ENCODE peak calls at places on chromosomes 1 and 21, in six cellular contexts. One of them, this sample, is unnamed. For H3K27me3 and H3K4me1, the result is how much of the 10 kb centered on the place peaks cover.

GRCh38 chr1:28199328-28200233 is 23.1 kb upstream of the PTAFR start:
- DNase-seq in breast epithelium: no peak
- DNase-seq in fibroblast of lung: no peak
- DNase-seq in heart left ventricle: no peak
- DNase-seq in BE2C: no peak
- DNase-seq in neural progenitor cell: no peak
- DNase-seq in this sample: peak

GRCh38 chr1:9444532-9444931 is 94.7 kb upstream of the SLC25A33 start:
- DNase-seq in breast epithelium: no peak
- DNase-seq in fibroblast of lung: no peak
- DNase-seq in heart left ventricle: no peak
- DNase-seq in BE2C: no peak
- DNase-seq in neural progenitor cell: no peak
- DNase-seq in this sample: no peak

GRCh38 chr1:200040516-200041138 is 13.1 kb downstream of the NR5A2 start:
- DNase-seq in breast epithelium: no peak
- DNase-seq in fibroblast of lung: peak
- DNase-seq in heart left ventricle: no peak
- DNase-seq in BE2C: no peak
- DNase-seq in neural progenitor cell: peak
- DNase-seq in this sample: no peak

GRCh38 chr1:86868477-86868876 is 45.4 kb downstream of the SELENOF start:
- DNase-seq in breast epithelium: no peak
- DNase-seq in fibroblast of lung: no peak
- DNase-seq in heart left ventricle: no peak
- DNase-seq in BE2C: no peak
- DNase-seq in neural progenitor cell: no peak
- DNase-seq in this sample: no peak

GRCh38 chr1:8134546-8135235 is 108.6 kb upstream of the ERRFI1 start:
- DNase-seq in breast epithelium: no peak
- DNase-seq in fibroblast of lung: no peak
- DNase-seq in heart left ventricle: no peak
- DNase-seq in BE2C: no peak
- DNase-seq in neural progenitor cell: no peak
- DNase-seq in this sample: no peak

GRCh38 chr1:60898987-60899386 is 183.4 kb upstream of the NFIA start:
- DNase-seq in breast epithelium: no peak
- DNase-seq in fibroblast of lung: no peak
- DNase-seq in heart left ventricle: no peak
- DNase-seq in BE2C: no peak
- DNase-seq in neural progenitor cell: no peak
- DNase-seq in this sample: no peak

GRCh38 chr1:211610779-211611556 is 32.0 kb upstream of the SLC30A1 start:
- DNase-seq in breast epithelium: no peak
- DNase-seq in fibroblast of lung: peak
- DNase-seq in heart left ventricle: peak
- DNase-seq in BE2C: peak
- DNase-seq in neural progenitor cell: no peak
- DNase-seq in this sample: no peak

GRCh38 chr1:15559189-15559815 is 25.5 kb downstream of the AGMAT start:
- DNase-seq in breast epithelium: no peak
- DNase-seq in fibroblast of lung: no peak
- DNase-seq in heart left ventricle: no peak
- DNase-seq in BE2C: no peak
- DNase-seq in neural progenitor cell: no peak
- DNase-seq in this sample: no peak

GRCh38 chr1:36883315-36883949 is 150.9 kb downstream of the GRIK3 start:
- DNase-seq in breast epithelium: peak
- DNase-seq in fibroblast of lung: no peak
- DNase-seq in heart left ventricle: no peak
- DNase-seq in BE2C: no peak
- DNase-seq in neural progenitor cell: no peak
- DNase-seq in this sample: no peak

GRCh38 chr1:87335175-87335992 is 6.7 kb downstream of the LMO4 start:
- DNase-seq in breast epithelium: peak
- DNase-seq in fibroblast of lung: peak
- DNase-seq in heart left ventricle: peak
- DNase-seq in BE2C: peak
- DNase-seq in neural progenitor cell: peak
- DNase-seq in this sample: peak

GRCh38 chr21:36835383-36835795 is 131.1 kb downstream of the HLCS start:
- DNase-seq in breast epithelium: no peak
- DNase-seq in fibroblast of lung: no peak
- DNase-seq in heart left ventricle: peak
- DNase-seq in BE2C: no peak
- DNase-seq in neural progenitor cell: no peak
- DNase-seq in this sample: no peak

GRCh38 chr21:36966066-36966845 is at the start of gene HLCS:
- DNase-seq in breast epithelium: peak
- DNase-seq in fibroblast of lung: peak
- DNase-seq in heart left ventricle: peak
- DNase-seq in BE2C: peak
- DNase-seq in neural progenitor cell: peak
- DNase-seq in this sample: peak

GRCh38 chr1:31627301-31627929 is 9.9 kb downstream of the HCRTR1 start:
- DNase-seq in breast epithelium: peak
- DNase-seq in fibroblast of lung: peak
- DNase-seq in heart left ventricle: peak
- DNase-seq in BE2C: peak
- DNase-seq in neural progenitor cell: no peak
- DNase-seq in this sample: no peak

GRCh38 chr1:117598489-117598888 is 7.4 kb upstream of the TENT5C start:
- DNase-seq in breast epithelium: no peak
- DNase-seq in fibroblast of lung: no peak
- DNase-seq in heart left ventricle: no peak
- DNase-seq in BE2C: no peak
- DNase-seq in neural progenitor cell: no peak
- DNase-seq in this sample: no peak

GRCh38 chr1:121417289-121417955 is 232.6 kb downstream of the SRGAP2C start:
- DNase-seq in breast epithelium: no peak
- DNase-seq in fibroblast of lung: no peak
- DNase-seq in heart left ventricle: no peak
- DNase-seq in BE2C: no peak
- DNase-seq in neural progenitor cell: no peak
- DNase-seq in this sample: no peak

GRCh38 chr1:159669338-159669737 is 45.1 kb downstream of the CRP start:
- DNase-seq in breast epithelium: no peak
- DNase-seq in fibroblast of lung: no peak
- DNase-seq in heart left ventricle: no peak
- DNase-seq in BE2C: no peak
- DNase-seq in neural progenitor cell: no peak
- DNase-seq in this sample: no peak

GRCh38 chr21:35037384-35038105 is 11.6 kb downstream of the RUNX1 start:
- DNase-seq in breast epithelium: no peak
- DNase-seq in fibroblast of lung: no peak
- DNase-seq in heart left ventricle: no peak
- DNase-seq in BE2C: no peak
- DNase-seq in neural progenitor cell: no peak
- DNase-seq in this sample: no peak

GRCh38 chr1:6345009-6345408 is 48.6 kb downstream of the ACOT7 start:
- DNase-seq in breast epithelium: no peak
- DNase-seq in fibroblast of lung: no peak
- DNase-seq in heart left ventricle: no peak
- DNase-seq in BE2C: no peak
- DNase-seq in neural progenitor cell: no peak
- DNase-seq in this sample: no peak

GRCh38 chr21:39353295-39353694 is 4.4 kb upstream of the HMGN1 start:
- DNase-seq in breast epithelium: no peak
- DNase-seq in fibroblast of lung: peak
- DNase-seq in heart left ventricle: no peak
- DNase-seq in BE2C: no peak
- DNase-seq in neural progenitor cell: no peak
- DNase-seq in this sample: no peak

GRCh38 chr21:15437873-15438272 is 291.9 kb upstream of the USP25 start:
- DNase-seq in breast epithelium: no peak
- DNase-seq in fibroblast of lung: peak
- DNase-seq in heart left ventricle: no peak
- DNase-seq in BE2C: no peak
- DNase-seq in neural progenitor cell: no peak
- DNase-seq in this sample: no peak

GRCh38 chr1:197619008-197619640 is 156.2 kb downstream of the DENND1B start:
- DNase-seq in breast epithelium: no peak
- DNase-seq in fibroblast of lung: peak
- DNase-seq in heart left ventricle: no peak
- DNase-seq in BE2C: no peak
- DNase-seq in neural progenitor cell: peak
- DNase-seq in this sample: no peak

GRCh38 chr1:39976732-39977131 is 21.8 kb downstream of the MFSD2A start:
- DNase-seq in breast epithelium: no peak
- DNase-seq in fibroblast of lung: no peak
- DNase-seq in heart left ventricle: no peak
- DNase-seq in BE2C: no peak
- DNase-seq in neural progenitor cell: peak
- DNase-seq in this sample: no peak

GRCh38 chr1:182905321-182905720 is 47.6 kb downstream of the SHCBP1L start:
- DNase-seq in breast epithelium: no peak
- DNase-seq in fibroblast of lung: no peak
- DNase-seq in heart left ventricle: no peak
- DNase-seq in BE2C: no peak
- DNase-seq in neural progenitor cell: no peak
- DNase-seq in this sample: no peak
- TF ChIP-seq CTCF in breast epithelium: no peak
- TF ChIP-seq CTCF in fibroblast of lung: no peak
- TF ChIP-seq CTCF in heart left ventricle: no peak
- TF ChIP-seq CTCF in BE2C: no peak
- TF ChIP-seq CTCF in neural progenitor cell: no peak
- TF ChIP-seq CTCF in this sample: no peak

GRCh38 chr1:204194080-204194479 is 2.2 kb downstream of the KISS1 start:
- DNase-seq in breast epithelium: no peak
- DNase-seq in fibroblast of lung: no peak
- DNase-seq in heart left ventricle: no peak
- DNase-seq in BE2C: no peak
- DNase-seq in neural progenitor cell: no peak
- DNase-seq in this sample: no peak
- H3K27me3 ChIP-seq in breast epithelium: under half
- H3K27me3 ChIP-seq in fibroblast of lung: under half
- H3K27me3 ChIP-seq in heart left ventricle: under half
- H3K27me3 ChIP-seq in BE2C: under half
- H3K27me3 ChIP-seq in neural progenitor cell: under half
- H3K27me3 ChIP-seq in this sample: under half

DNA sequence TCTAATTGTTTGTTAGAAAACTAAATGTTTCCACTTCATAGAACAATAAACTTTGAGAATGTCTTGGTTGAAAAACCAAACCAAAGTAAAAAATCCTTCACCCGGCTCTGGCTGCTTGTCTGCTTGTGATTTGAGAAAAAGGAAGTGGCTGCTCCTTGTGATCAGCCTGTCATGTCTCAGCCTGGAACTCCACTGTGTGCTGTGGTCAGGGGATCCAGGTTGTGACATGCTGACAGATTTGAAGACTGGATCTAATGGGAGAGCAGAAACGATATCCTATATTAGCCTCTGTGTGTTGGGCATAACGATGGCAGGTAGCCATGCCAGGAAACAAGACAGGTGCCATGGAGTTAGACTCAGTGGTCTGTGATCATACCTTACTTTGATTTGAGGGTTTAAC is 40.9 kb downstream of the PEX14 start:
- DNase-seq in breast epithelium: no peak
- DNase-seq in fibroblast of lung: no peak
- DNase-seq in heart left ventricle: no peak
- DNase-seq in BE2C: no peak
- DNase-seq in neural progenitor cell: no peak
- DNase-seq in this sample: no peak
- H3K4me1 ChIP-seq in breast epithelium: under half
- H3K4me1 ChIP-seq in fibroblast of lung: under half
- H3K4me1 ChIP-seq in heart left ventricle: under half
- H3K4me1 ChIP-seq in BE2C: under half
- H3K4me1 ChIP-seq in neural progenitor cell: under half
- H3K4me1 ChIP-seq in this sample: half or more

GRCh38 chr1:77680173-77680572 is 2.3 kb downstream of the ZZZ3 start:
- DNase-seq in breast epithelium: no peak
- DNase-seq in fibroblast of lung: no peak
- DNase-seq in heart left ventricle: no peak
- DNase-seq in BE2C: no peak
- DNase-seq in neural progenitor cell: no peak
- DNase-seq in this sample: no peak

GRCh38 chr1:77678628-77679610 is 3.5 kb downstream of the ZZZ3 start:
- DNase-seq in breast epithelium: no peak
- DNase-seq in fibroblast of lung: no peak
- DNase-seq in heart left ventricle: no peak
- DNase-seq in BE2C: no peak
- DNase-seq in neural progenitor cell: no peak
- DNase-seq in this sample: no peak

GRCh38 chr1:77683142-77683835 is 831 bp upstream of the ZZZ3 start:
- DNase-seq in breast epithelium: peak
- DNase-seq in fibroblast of lung: peak
- DNase-seq in heart left ventricle: peak
- DNase-seq in BE2C: peak
- DNase-seq in neural progenitor cell: peak
- DNase-seq in this sample: peak

GRCh38 chr1:77683836-77684148 is 1.3 kb upstream of the ZZZ3 start:
- DNase-seq in breast epithelium: no peak
- DNase-seq in fibroblast of lung: no peak
- DNase-seq in heart left ventricle: no peak
- DNase-seq in BE2C: no peak
- DNase-seq in neural progenitor cell: no peak
- DNase-seq in this sample: no peak

GRCh38 chr1:77682442-77683141 is at the start of gene ZZZ3:
- DNase-seq in breast epithelium: peak
- DNase-seq in fibroblast of lung: peak
- DNase-seq in heart left ventricle: peak
- DNase-seq in BE2C: peak
- DNase-seq in neural progenitor cell: peak
- DNase-seq in this sample: peak
- TF ChIP-seq CTCF in breast epithelium: no peak
- TF ChIP-seq CTCF in fibroblast of lung: no peak
- TF ChIP-seq CTCF in heart left ventricle: no peak
- TF ChIP-seq CTCF in BE2C: no peak
- TF ChIP-seq CTCF in neural progenitor cell: no peak
- TF ChIP-seq CTCF in this sample: no peak

DNA sequence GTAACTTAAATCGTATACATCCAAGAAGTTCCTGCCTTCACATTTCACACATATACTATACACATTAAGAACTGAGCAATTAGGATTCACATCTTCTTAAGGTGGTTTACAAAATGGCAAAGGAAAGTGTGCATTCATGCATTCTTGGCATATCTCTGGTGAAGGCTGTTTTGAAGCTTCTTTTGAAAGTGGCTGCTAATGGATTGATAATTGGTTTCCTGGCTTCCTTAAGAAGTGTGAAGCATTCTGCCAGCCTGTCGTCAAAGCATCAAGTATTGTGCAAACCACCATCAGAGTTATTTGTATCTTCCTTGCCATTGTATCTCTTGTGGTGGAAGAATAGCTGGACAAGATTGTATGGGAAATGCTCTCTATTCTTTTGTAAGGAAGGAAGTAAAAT is 95.1 kb upstream of the HMGB4 start:
- DNase-seq in breast epithelium: no peak
- DNase-seq in fibroblast of lung: no peak
- DNase-seq in heart left ventricle: no peak
- DNase-seq in BE2C: no peak
- DNase-seq in neural progenitor cell: no peak
- DNase-seq in this sample: no peak
- H3K27me3 ChIP-seq in breast epithelium: under half
- H3K27me3 ChIP-seq in fibroblast of lung: under half
- H3K27me3 ChIP-seq in heart left ventricle: under half
- H3K27me3 ChIP-seq in BE2C: under half
- H3K27me3 ChIP-seq in neural progenitor cell: under half
- H3K27me3 ChIP-seq in this sample: under half